ENCODE peak calls at places on chromosomes 4 and X, in nine cellular contexts. One of them, this sample, is unnamed.

GRCh38 chr4:189988892-189989431 is 38.1 kb downstream of the FRG2 start:
- DNase-seq in heart left ventricle: no peak
- DNase-seq in esophagus squamous epithelium: no peak
- DNase-seq in ovary: no peak
- DNase-seq in astrocyte: no peak
- DNase-seq in sigmoid colon: no peak
- DNase-seq in tibial artery: no peak
- DNase-seq in HepG2: no peak
- DNase-seq in uterus: no peak
- DNase-seq in this sample: no peak

GRCh38 chr4:168071304-168071703 is 21.0 kb upstream of the ANXA10 start:
- DNase-seq in heart left ventricle: no peak
- DNase-seq in esophagus squamous epithelium: no peak
- DNase-seq in ovary: no peak
- DNase-seq in astrocyte: no peak
- DNase-seq in sigmoid colon: no peak
- DNase-seq in tibial artery: no peak
- DNase-seq in HepG2: no peak
- DNase-seq in uterus: no peak
- DNase-seq in this sample: no peak

GRCh38 chr4:124941267-124941666 is 228.7 kb upstream of the ANKRD50 start:
- DNase-seq in heart left ventricle: no peak
- DNase-seq in esophagus squamous epithelium: no peak
- DNase-seq in ovary: no peak
- DNase-seq in astrocyte: peak; percentile 25
- DNase-seq in sigmoid colon: no peak
- DNase-seq in tibial artery: no peak
- DNase-seq in HepG2: no peak
- DNase-seq in uterus: no peak
- DNase-seq in this sample: no peak

GRCh38 chr4:59388359-59388758 is 1811.8 kb upstream of the ADGRL3 start:
- DNase-seq in heart left ventricle: no peak
- DNase-seq in esophagus squamous epithelium: no peak
- DNase-seq in ovary: no peak
- DNase-seq in astrocyte: no peak
- DNase-seq in sigmoid colon: no peak
- DNase-seq in tibial artery: no peak
- DNase-seq in HepG2: no peak
- DNase-seq in uterus: no peak
- DNase-seq in this sample: no peak

GRCh38 chr4:66575024-66575696 is 904.9 kb upstream of the EPHA5 start:
- DNase-seq in heart left ventricle: no peak
- DNase-seq in esophagus squamous epithelium: no peak
- DNase-seq in ovary: no peak
- DNase-seq in astrocyte: peak; percentile 96
- DNase-seq in sigmoid colon: no peak
- DNase-seq in tibial artery: no peak
- DNase-seq in HepG2: peak; percentile 59
- DNase-seq in uterus: no peak
- DNase-seq in this sample: peak; percentile 78

GRCh38 chrX:43744284-43744683 is 88.2 kb downstream of the MAOA start:
- DNase-seq in heart left ventricle: no peak
- DNase-seq in esophagus squamous epithelium: no peak
- DNase-seq in ovary: no peak
- DNase-seq in astrocyte: no peak
- DNase-seq in sigmoid colon: no peak
- DNase-seq in tibial artery: no peak
- DNase-seq in HepG2: no peak
- DNase-seq in uterus: no peak
- DNase-seq in this sample: no peak

GRCh38 chrX:31333181-31333831 is 261.5 kb upstream of the FTHL17 start:
- DNase-seq in heart left ventricle: no peak
- DNase-seq in esophagus squamous epithelium: no peak
- DNase-seq in ovary: no peak
- DNase-seq in astrocyte: peak; percentile 84
- DNase-seq in sigmoid colon: no peak
- DNase-seq in tibial artery: no peak
- DNase-seq in HepG2: no peak
- DNase-seq in uterus: no peak
- DNase-seq in this sample: no peak

GRCh38 chr4:79209822-79210635 is 115.8 kb downstream of the NAA11 start:
- DNase-seq in heart left ventricle: no peak
- DNase-seq in esophagus squamous epithelium: no peak
- DNase-seq in ovary: no peak
- DNase-seq in astrocyte: no peak
- DNase-seq in sigmoid colon: peak; percentile 45
- DNase-seq in tibial artery: no peak
- DNase-seq in HepG2: peak; percentile 65
- DNase-seq in uterus: peak; percentile 17
- DNase-seq in this sample: no peak

GRCh38 chr4:4427886-4428285 is 41.0 kb downstream of the NSG1 start:
- DNase-seq in heart left ventricle: no peak
- DNase-seq in esophagus squamous epithelium: no peak
- DNase-seq in ovary: no peak
- DNase-seq in astrocyte: no peak
- DNase-seq in sigmoid colon: no peak
- DNase-seq in tibial artery: no peak
- DNase-seq in HepG2: no peak
- DNase-seq in uterus: no peak
- DNase-seq in this sample: peak; percentile 51

GRCh38 chr4:96193061-96193460 is 353.2 kb downstream of the PDHA2 start:
- DNase-seq in heart left ventricle: no peak
- DNase-seq in esophagus squamous epithelium: no peak
- DNase-seq in ovary: no peak
- DNase-seq in astrocyte: peak; percentile 3
- DNase-seq in sigmoid colon: no peak
- DNase-seq in tibial artery: no peak
- DNase-seq in HepG2: no peak
- DNase-seq in uterus: no peak
- DNase-seq in this sample: no peak

GRCh38 chrX:68697465-68698125 is 50.1 kb downstream of the STARD8 start:
- DNase-seq in heart left ventricle: no peak
- DNase-seq in esophagus squamous epithelium: no peak
- DNase-seq in ovary: no peak
- DNase-seq in astrocyte: no peak
- DNase-seq in sigmoid colon: no peak
- DNase-seq in tibial artery: no peak
- DNase-seq in HepG2: no peak
- DNase-seq in uterus: no peak
- DNase-seq in this sample: no peak

GRCh38 chr4:683982-684571 is 4.9 kb downstream of the SLC49A3 start:
- DNase-seq in heart left ventricle: peak; percentile 85
- DNase-seq in esophagus squamous epithelium: no peak
- DNase-seq in ovary: peak; percentile 54
- DNase-seq in astrocyte: peak; percentile 46
- DNase-seq in sigmoid colon: peak; percentile 76
- DNase-seq in tibial artery: no peak
- DNase-seq in HepG2: peak; percentile 63
- DNase-seq in uterus: no peak
- DNase-seq in this sample: peak; percentile 88

GRCh38 chr4:102751964-102752363 is 8.8 kb downstream of the MANBA start:
- DNase-seq in heart left ventricle: no peak
- DNase-seq in esophagus squamous epithelium: no peak
- DNase-seq in ovary: no peak
- DNase-seq in astrocyte: no peak
- DNase-seq in sigmoid colon: no peak
- DNase-seq in tibial artery: no peak
- DNase-seq in HepG2: no peak
- DNase-seq in uterus: no peak
- DNase-seq in this sample: no peak

GRCh38 chrX:43720961-43721360 is 64.9 kb downstream of the MAOA start:
- DNase-seq in heart left ventricle: no peak
- DNase-seq in esophagus squamous epithelium: no peak
- DNase-seq in ovary: no peak
- DNase-seq in astrocyte: no peak
- DNase-seq in sigmoid colon: no peak
- DNase-seq in tibial artery: no peak
- DNase-seq in HepG2: no peak
- DNase-seq in uterus: no peak
- DNase-seq in this sample: no peak

GRCh38 chrX:7163146-7163677 is 15.3 kb upstream of the PUDP start:
- DNase-seq in heart left ventricle: no peak
- DNase-seq in esophagus squamous epithelium: no peak
- DNase-seq in ovary: no peak
- DNase-seq in astrocyte: no peak
- DNase-seq in sigmoid colon: no peak
- DNase-seq in tibial artery: no peak
- DNase-seq in HepG2: no peak
- DNase-seq in uterus: no peak
- DNase-seq in this sample: no peak

GRCh38 chrX:67612231-67612630 is 68.4 kb downstream of the AR start:
- DNase-seq in heart left ventricle: no peak
- DNase-seq in esophagus squamous epithelium: no peak
- DNase-seq in ovary: no peak
- DNase-seq in astrocyte: peak; percentile 55
- DNase-seq in sigmoid colon: no peak
- DNase-seq in tibial artery: no peak
- DNase-seq in HepG2: no peak
- DNase-seq in uterus: no peak
- DNase-seq in this sample: no peak

DNA sequence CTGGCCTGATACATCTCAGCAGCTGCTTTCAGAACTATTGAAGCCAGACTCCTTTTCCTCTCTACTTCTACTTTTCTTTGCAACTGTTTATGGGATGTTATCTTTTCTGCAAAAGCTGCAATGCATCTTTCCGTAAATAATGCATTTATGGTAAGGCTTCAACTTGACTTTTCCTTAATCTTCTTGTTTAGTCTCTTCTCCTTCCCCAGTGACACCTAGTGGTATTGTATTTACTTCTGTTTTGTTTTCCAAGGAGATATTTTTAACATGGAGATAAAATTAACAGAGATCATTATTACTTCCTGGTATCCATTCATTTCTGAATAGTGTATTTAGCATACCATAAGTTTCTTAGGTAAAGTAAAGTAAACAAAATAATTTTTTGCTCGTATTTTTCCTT is 1548.8 kb downstream of the PCDH7 start:
- DNase-seq in heart left ventricle: no peak
- DNase-seq in esophagus squamous epithelium: no peak
- DNase-seq in ovary: no peak
- DNase-seq in astrocyte: no peak
- DNase-seq in sigmoid colon: no peak
- DNase-seq in tibial artery: no peak
- DNase-seq in HepG2: no peak
- DNase-seq in uterus: no peak
- DNase-seq in this sample: no peak
- TF ChIP-seq CTCF in heart left ventricle: no peak
- TF ChIP-seq CTCF in esophagus squamous epithelium: no peak
- TF ChIP-seq CTCF in ovary: no peak
- TF ChIP-seq CTCF in astrocyte: no peak
- TF ChIP-seq CTCF in sigmoid colon: no peak
- TF ChIP-seq CTCF in tibial artery: no peak
- TF ChIP-seq CTCF in HepG2: no peak
- TF ChIP-seq CTCF in uterus: no peak
- TF ChIP-seq CTCF in this sample: no peak

DNA sequence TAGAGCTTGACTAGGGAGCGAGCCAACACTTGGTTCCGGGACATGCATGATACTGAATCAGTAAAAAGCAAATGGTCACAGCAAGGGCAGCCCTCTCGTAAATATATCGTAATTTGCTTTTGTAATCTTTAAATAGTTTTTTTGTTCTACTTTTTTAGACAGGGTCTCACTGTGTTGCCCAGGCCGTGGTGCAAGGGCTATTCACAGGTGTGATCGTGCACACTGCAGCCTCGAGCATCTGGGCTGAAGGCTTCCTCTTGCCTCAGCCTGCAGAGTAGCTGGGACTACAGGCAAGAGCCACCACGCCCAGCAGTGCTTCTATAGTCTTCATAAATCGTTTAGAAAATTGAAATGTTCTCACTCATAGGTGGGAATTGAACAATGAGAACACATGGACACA is 309.7 kb downstream of the TENM3 start:
- DNase-seq in heart left ventricle: no peak
- DNase-seq in esophagus squamous epithelium: no peak
- DNase-seq in ovary: no peak
- DNase-seq in astrocyte: no peak
- DNase-seq in sigmoid colon: no peak
- DNase-seq in tibial artery: no peak
- DNase-seq in HepG2: no peak
- DNase-seq in uterus: no peak
- DNase-seq in this sample: no peak
- H3K4me3 ChIP-seq in heart left ventricle: no peak overlapping the region
- H3K4me3 ChIP-seq in esophagus squamous epithelium: no peak overlapping the region
- H3K4me3 ChIP-seq in ovary: no peak overlapping the region
- H3K4me3 ChIP-seq in astrocyte: no peak overlapping the region
- H3K4me3 ChIP-seq in sigmoid colon: no peak overlapping the region
- H3K4me3 ChIP-seq in tibial artery: no peak overlapping the region
- H3K4me3 ChIP-seq in HepG2: no peak overlapping the region
- H3K4me3 ChIP-seq in uterus: no peak overlapping the region
- H3K4me3 ChIP-seq in this sample: no peak overlapping the region

DNA sequence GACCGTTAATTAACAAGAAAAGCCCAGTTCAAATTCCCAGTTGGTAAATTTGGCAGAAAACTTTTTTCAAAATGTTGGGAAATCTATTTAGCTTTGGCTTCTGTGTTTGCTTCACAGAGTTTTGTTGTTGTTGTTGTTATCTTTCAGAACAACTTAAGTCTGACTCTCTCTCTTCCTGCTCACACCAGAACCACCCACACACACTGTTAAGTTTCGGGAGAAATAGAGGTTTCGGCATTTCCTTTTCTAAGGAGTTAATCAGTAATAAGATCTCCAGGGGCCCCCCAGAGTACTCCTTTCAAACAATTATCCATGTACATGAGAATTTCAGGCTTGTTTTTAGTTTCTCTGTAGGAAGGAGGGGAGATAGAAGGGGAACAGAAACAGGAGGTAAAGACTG is 106.2 kb upstream of the PTCHD1 start:
- DNase-seq in heart left ventricle: no peak
- DNase-seq in esophagus squamous epithelium: no peak
- DNase-seq in ovary: no peak
- DNase-seq in astrocyte: no peak
- DNase-seq in sigmoid colon: no peak
- DNase-seq in tibial artery: no peak
- DNase-seq in HepG2: no peak
- DNase-seq in uterus: no peak
- DNase-seq in this sample: no peak
- H3K4me1 ChIP-seq in heart left ventricle: no peaks in the 10 kb centered on the region
- H3K4me1 ChIP-seq in esophagus squamous epithelium: no peaks in the 10 kb centered on the region
- H3K4me1 ChIP-seq in ovary: no peaks in the 10 kb centered on the region
- H3K4me1 ChIP-seq in astrocyte: no peaks in the 10 kb centered on the region
- H3K4me1 ChIP-seq in sigmoid colon: peaks cover 8% of the 10 kb centered on the region
- H3K4me1 ChIP-seq in tibial artery: no peaks in the 10 kb centered on the region
- H3K4me1 ChIP-seq in HepG2: no peaks in the 10 kb centered on the region
- H3K4me1 ChIP-seq in uterus: no peaks in the 10 kb centered on the region
- H3K4me1 ChIP-seq in this sample: no peaks in the 10 kb centered on the region

GRCh38 chr4:107564326-107564725 is 155.7 kb downstream of the PAPSS1 start:
- DNase-seq in heart left ventricle: no peak
- DNase-seq in esophagus squamous epithelium: no peak
- DNase-seq in ovary: no peak
- DNase-seq in astrocyte: peak; percentile 73
- DNase-seq in sigmoid colon: no peak
- DNase-seq in tibial artery: no peak
- DNase-seq in HepG2: no peak
- DNase-seq in uterus: no peak
- DNase-seq in this sample: no peak

GRCh38 chr4:107561481-107561880 is 158.6 kb downstream of the PAPSS1 start:
- DNase-seq in heart left ventricle: no peak
- DNase-seq in esophagus squamous epithelium: no peak
- DNase-seq in ovary: no peak
- DNase-seq in astrocyte: peak; percentile 71
- DNase-seq in sigmoid colon: no peak
- DNase-seq in tibial artery: no peak
- DNase-seq in HepG2: no peak
- DNase-seq in uterus: no peak
- DNase-seq in this sample: no peak

GRCh38 chr4:107562306-107562705 is 157.7 kb downstream of the PAPSS1 start:
- DNase-seq in heart left ventricle: no peak
- DNase-seq in esophagus squamous epithelium: no peak
- DNase-seq in ovary: no peak
- DNase-seq in astrocyte: no peak
- DNase-seq in sigmoid colon: no peak
- DNase-seq in tibial artery: no peak
- DNase-seq in HepG2: no peak
- DNase-seq in uterus: no peak
- DNase-seq in this sample: no peak

GRCh38 chr4:107559653-107560052 is 160.4 kb downstream of the PAPSS1 start:
- DNase-seq in heart left ventricle: no peak
- DNase-seq in esophagus squamous epithelium: no peak
- DNase-seq in ovary: no peak
- DNase-seq in astrocyte: no peak
- DNase-seq in sigmoid colon: no peak
- DNase-seq in tibial artery: no peak
- DNase-seq in HepG2: no peak
- DNase-seq in uterus: no peak
- DNase-seq in this sample: no peak
- TF ChIP-seq CTCF in heart left ventricle: no peak
- TF ChIP-seq CTCF in esophagus squamous epithelium: no peak
- TF ChIP-seq CTCF in ovary: no peak
- TF ChIP-seq CTCF in astrocyte: no peak
- TF ChIP-seq CTCF in sigmoid colon: no peak
- TF ChIP-seq CTCF in tibial artery: no peak
- TF ChIP-seq CTCF in HepG2: no peak
- TF ChIP-seq CTCF in uterus: no peak
- TF ChIP-seq CTCF in this sample: no peak

This sample was measured in adrenal gland.